ENCODE peak calls at places on chromosome 7, in seven cellular contexts. Q, B, W, K, U, R and V are unnamed samples.

GRCh38 chr7:25242678-25243077 is 14.4 kb upstream of the NPVF start:
- DNase-seq in R (no peak), K (no peak), B (no peak), Q (no peak), W (no peak), U (no peak), V (no peak)

GRCh38 chr7:84510501-84510900 is 315.9 kb upstream of the SEMA3A start:
- DNase-seq in B (no peak), W (no peak), R (peak; percentile 36), Q (no peak), U (no peak), K (no peak), V (no peak)

GRCh38 chr7:88480901-88481300 is 174.2 kb upstream of the STEAP4 start:
- DNase-seq in W (no peak), R (no peak), B (no peak), Q (no peak), U (no peak), K (no peak), V (no peak)

GRCh38 chr7:139294951-139295555 is 46.1 kb upstream of the FMC1 start:
- DNase-seq in W (no peak), Q (no peak), K (no peak), B (no peak), U (no peak), R (no peak), V (no peak)

GRCh38 chr7:130272456-130273080 is 5.9 kb downstream of the CPA2 start:
- DNase-seq in K (no peak), Q (no peak), W (no peak), B (no peak), U (peak; percentile 36), R (no peak), V (no peak)

GRCh38 chr7:46363688-46364087 is 442.6 kb upstream of the IGFBP3 start:
- DNase-seq in U (no peak), B (no peak), R (no peak), W (no peak), K (no peak), Q (no peak), V (no peak)

GRCh38 chr7:140911746-140912145 is 13.0 kb downstream of the BRAF start:
- DNase-seq in W (no peak), U (no peak), Q (no peak), K (no peak), R (no peak), B (no peak), V (no peak)

GRCh38 chr7:100629117-100629711 is 12.1 kb downstream of the TFR2 start:
- DNase-seq in K (peak; percentile 20), R (no peak), B (no peak), W (no peak), U (peak; percentile 57), Q (no peak), V (no peak)

GRCh38 chr7:90320801-90321494 is at the start of gene FAM237B:
- DNase-seq in W (no peak), R (peak; percentile 34), U (no peak), K (peak; percentile 4), Q (no peak), B (peak; percentile 17), V (no peak)

GRCh38 chr7:41890631-41891265 is 187.9 kb upstream of the INHBA start:
- DNase-seq in Q (no peak), B (no peak), W (no peak), R (no peak), K (no peak), U (no peak), V (no peak)

GRCh38 chr7:120743128-120743527 is 114.8 kb downstream of the TSPAN12 start:
- DNase-seq in W (no peak), Q (no peak), R (no peak), U (no peak), K (no peak), B (no peak), V (no peak)

GRCh38 chr7:47720141-47720906 is 138.4 kb upstream of the TNS3 start:
- DNase-seq in Q (peak; percentile 69), B (no peak), W (peak; percentile 96), K (no peak), R (peak; percentile 70), U (no peak), V (no peak)

GRCh38 chr7:148232784-148233183 is 357.8 kb upstream of the C7orf33 start:
- DNase-seq in K (no peak), R (no peak), B (no peak), W (no peak), U (no peak), Q (no peak), V (no peak)

GRCh38 chr7:155644178-155644970 is at the start of gene RBM33:
- DNase-seq in K (peak; percentile 82), Q (peak; percentile 79), R (peak; percentile 88), B (peak; percentile 91), W (peak; percentile 82), U (peak; percentile 80), V (peak; percentile 91)

GRCh38 chr7:73519867-73520672 is 2.0 kb downstream of the BAZ1B start:
- DNase-seq in W (no peak), K (peak; percentile 27), R (no peak), B (no peak), Q (no peak), U (no peak), V (no peak)

GRCh38 chr7:234712-235553 is 42.6 kb downstream of the FAM20C start:
- DNase-seq in K (no peak), R (peak; percentile 71), Q (peak; percentile 82), B (no peak), W (peak; percentile 92), U (no peak), V (no peak)